ENCODE peak calls at places on chromosomes 3 and 15, in seven cellular contexts. N, T, W, H, V, M and Q are unnamed samples.
A peak's percentile ranks its signal among the peaks of the same experiment; 100 is the strongest.

GRCh38 chr3:54393150-54393549 is 270.8 kb downstream of the CACNA2D3 start:
- DNase-seq in N (no peak), T (no peak), W (no peak), H (no peak), V (no peak), M (no peak), Q (no peak)

GRCh38 chr3:24493951-24494615 is 567 bp downstream of the THRB start:
- DNase-seq in N (no peak), T (peak; percentile 66), W (peak; percentile 93), H (no peak), V (peak; percentile 40), M (peak; percentile 83), Q (peak; percentile 91)

GRCh38 chr3:60917136-60917535 is 334.1 kb downstream of the FHIT start:
- DNase-seq in N (no peak), T (peak; percentile 78), W (peak; percentile 80), H (no peak), V (no peak), M (peak; percentile 23), Q (peak; percentile 57)

GRCh38 chr3:154378311-154378710 is 51.7 kb downstream of the GPR149 start:
- DNase-seq in N (no peak), T (no peak), W (no peak), H (no peak), V (no peak), M (no peak), Q (no peak)

GRCh38 chr15:98085003-98085639 is 124.6 kb downstream of the ARRDC4 start:
- DNase-seq in N (peak; percentile 49), T (peak; percentile 78), W (no peak), H (peak; percentile 73), V (peak; percentile 53), M (no peak), Q (no peak)

GRCh38 chr3:72288955-72289707 is 504.2 kb upstream of the PROK2 start:
- DNase-seq in N (peak; percentile 41), T (peak; percentile 91), W (peak; percentile 63), H (peak; percentile 60), V (peak; percentile 76), M (no peak), Q (peak; percentile 51)

GRCh38 chr3:17473761-17474160 is 268.7 kb downstream of the TBC1D5 start:
- DNase-seq in N (no peak), T (no peak), W (no peak), H (no peak), V (no peak), M (no peak), Q (no peak)

GRCh38 chr15:89486726-89487050 is 9.7 kb downstream of the RHCG start:
- DNase-seq in N (no peak), T (no peak), W (peak; percentile 53), H (peak; percentile 56), V (no peak), M (no peak), Q (no peak)

GRCh38 chr15:80339601-80340000 is 64.6 kb upstream of the ARNT2 start:
- DNase-seq in N (no peak), T (no peak), W (peak; percentile 72), H (no peak), V (no peak), M (no peak), Q (peak; percentile 40)

GRCh38 chr3:33758874-33759273 is 39.6 kb upstream of the PDCD6IP start:
- DNase-seq in N (no peak), T (no peak), W (no peak), H (no peak), V (no peak), M (no peak), Q (no peak)

GRCh38 chr15:97881568-97881967 is 78.9 kb upstream of the ARRDC4 start:
- DNase-seq in N (no peak), T (no peak), W (no peak), H (peak; percentile 12), V (no peak), M (no peak), Q (no peak)

GRCh38 chr15:101852356-101852755 is 40.4 kb downstream of the OR4F15 start:
- DNase-seq in N (no peak), T (no peak), W (no peak), H (no peak), V (no peak), M (no peak), Q (no peak)

GRCh38 chr3:115725800-115726199 is 102.5 kb downstream of the GAP43 start:
- DNase-seq in N (no peak), T (no peak), W (no peak), H (no peak), V (no peak), M (no peak), Q (no peak)

GRCh38 chr3:13073976-13074375 is 747 bp upstream of the IQSEC1 start:
- DNase-seq in N (no peak), T (no peak), W (peak; percentile 62), H (no peak), V (no peak), M (no peak), Q (no peak)

GRCh38 chr3:67154429-67154828 is 156.3 kb downstream of the KBTBD8 start:
- DNase-seq in N (no peak), T (no peak), W (no peak), H (no peak), V (no peak), M (no peak), Q (no peak)

GRCh38 chr3:123695731-123696640 is 111.1 kb upstream of the HACD2 start:
- DNase-seq in N (no peak), T (no peak), W (no peak), H (no peak), V (no peak), M (no peak), Q (no peak)

GRCh38 chr3:176584413-176585176 is 612.7 kb downstream of the TBL1XR1 start:
- DNase-seq in N (no peak), T (no peak), W (no peak), H (no peak), V (peak; percentile 5), M (no peak), Q (no peak)

GRCh38 chr3:10444511-10444910 is 60.9 kb downstream of the ATP2B2 start:
- DNase-seq in N (no peak), T (no peak), W (no peak), H (no peak), V (no peak), M (no peak), Q (no peak)

GRCh38 chr15:73957785-73958184 is 31.5 kb downstream of the LOXL1 start:
- DNase-seq in N (no peak), T (no peak), W (no peak), H (no peak), V (no peak), M (no peak), Q (no peak)

GRCh38 chr3:100783619-100784018 is 74.3 kb downstream of the TFG start:
- DNase-seq in N (no peak), T (no peak), W (no peak), H (no peak), V (no peak), M (no peak), Q (no peak)

GRCh38 chr3:177811111-177811510 is 613.8 kb upstream of the TBL1XR1 start:
- DNase-seq in N (no peak), T (no peak), W (no peak), H (no peak), V (no peak), M (no peak), Q (no peak)

GRCh38 chr3:13022348-13023250 is 50.6 kb downstream of the IQSEC1 start:
- DNase-seq in N (peak; percentile 67), T (peak; percentile 93), W (peak; percentile 94), H (no peak), V (peak; percentile 77), M (peak; percentile 85), Q (peak; percentile 88)